ENCODE peak calls at places on chromosomes 3 and 15, in five cellular contexts. One of them, this sample, is unnamed.

GRCh38 chr3:107035176-107035575 is 342.1 kb upstream of the CCDC54 start:
- DNase-seq in activated B cell treated with CpG ODN at 0.5 μM for 24 hours: no peak
- DNase-seq in Calu3: no peak
- DNase-seq in fibroblast of lung: no peak
- DNase-seq in psoas muscle: no peak
- DNase-seq in this sample: no peak

GRCh38 chr15:47212222-47213010 is 504.9 kb upstream of the SEMA6D start:
- DNase-seq in psoas muscle: no peak
- DNase-seq in Calu3: no peak
- DNase-seq in fibroblast of lung: no peak
- DNase-seq in activated B cell treated with CpG ODN at 0.5 μM for 24 hours: no peak
- DNase-seq in this sample: no peak

GRCh38 chr15:34437687-34438086 is at the start of gene GOLGA8A:
- DNase-seq in psoas muscle: peak; percentile 66
- DNase-seq in activated B cell treated with CpG ODN at 0.5 μM for 24 hours: peak; percentile 59
- DNase-seq in fibroblast of lung: peak; percentile 67
- DNase-seq in Calu3: peak; percentile 58
- DNase-seq in this sample: peak; percentile 60

GRCh38 chr3:118729546-118729945 is 305.1 kb downstream of the IGSF11 start:
- DNase-seq in activated B cell treated with CpG ODN at 0.5 μM for 24 hours: no peak
- DNase-seq in Calu3: no peak
- DNase-seq in fibroblast of lung: no peak
- DNase-seq in psoas muscle: no peak
- DNase-seq in this sample: no peak

GRCh38 chr15:97501291-97501690 is 459.2 kb upstream of the ARRDC4 start:
- DNase-seq in fibroblast of lung: no peak
- DNase-seq in psoas muscle: no peak
- DNase-seq in Calu3: no peak
- DNase-seq in activated B cell treated with CpG ODN at 0.5 μM for 24 hours: no peak
- DNase-seq in this sample: no peak

GRCh38 chr3:170007031-170007663 is 30.6 kb upstream of the GPR160 start:
- DNase-seq in fibroblast of lung: peak; percentile 70
- DNase-seq in psoas muscle: peak; percentile 30
- DNase-seq in Calu3: no peak
- DNase-seq in activated B cell treated with CpG ODN at 0.5 μM for 24 hours: no peak
- DNase-seq in this sample: no peak

GRCh38 chr3:27097171-27097570 is 272.0 kb downstream of the NEK10 start:
- DNase-seq in Calu3: no peak
- DNase-seq in psoas muscle: no peak
- DNase-seq in activated B cell treated with CpG ODN at 0.5 μM for 24 hours: no peak
- DNase-seq in fibroblast of lung: no peak
- DNase-seq in this sample: no peak

GRCh38 chr3:166444336-166444735 is 607.1 kb upstream of the BCHE start:
- DNase-seq in Calu3: no peak
- DNase-seq in activated B cell treated with CpG ODN at 0.5 μM for 24 hours: no peak
- DNase-seq in psoas muscle: no peak
- DNase-seq in fibroblast of lung: no peak
- DNase-seq in this sample: no peak

GRCh38 chr3:129665024-129665768 is 58.7 kb upstream of the PLXND1 start:
- DNase-seq in activated B cell treated with CpG ODN at 0.5 μM for 24 hours: no peak
- DNase-seq in fibroblast of lung: peak; percentile 81
- DNase-seq in psoas muscle: no peak
- DNase-seq in Calu3: no peak
- DNase-seq in this sample: no peak

GRCh38 chr3:125211523-125212095 is 939 bp downstream of the SLC12A8 start:
- DNase-seq in psoas muscle: no peak
- DNase-seq in Calu3: no peak
- DNase-seq in activated B cell treated with CpG ODN at 0.5 μM for 24 hours: no peak
- DNase-seq in fibroblast of lung: no peak
- DNase-seq in this sample: no peak

GRCh38 chr3:198030726-198031125 is 70.7 kb downstream of the LMLN start:
- DNase-seq in fibroblast of lung: no peak
- DNase-seq in activated B cell treated with CpG ODN at 0.5 μM for 24 hours: no peak
- DNase-seq in Calu3: no peak
- DNase-seq in psoas muscle: no peak
- DNase-seq in this sample: no peak

GRCh38 chr3:66785191-66785909 is 212.8 kb upstream of the KBTBD8 start:
- DNase-seq in fibroblast of lung: no peak
- DNase-seq in activated B cell treated with CpG ODN at 0.5 μM for 24 hours: no peak
- DNase-seq in Calu3: no peak
- DNase-seq in psoas muscle: no peak
- DNase-seq in this sample: no peak

GRCh38 chr3:128207953-128208352 is 54.7 kb downstream of the EEFSEC start:
- DNase-seq in psoas muscle: no peak
- DNase-seq in fibroblast of lung: no peak
- DNase-seq in activated B cell treated with CpG ODN at 0.5 μM for 24 hours: no peak
- DNase-seq in Calu3: no peak
- DNase-seq in this sample: no peak

GRCh38 chr15:48720646-48721045 is 75.1 kb upstream of the FBN1 start:
- DNase-seq in psoas muscle: no peak
- DNase-seq in activated B cell treated with CpG ODN at 0.5 μM for 24 hours: no peak
- DNase-seq in Calu3: no peak
- DNase-seq in fibroblast of lung: no peak
- DNase-seq in this sample: no peak

GRCh38 chr15:92611995-92612745 is 43.4 kb downstream of the FAM174B start:
- DNase-seq in psoas muscle: no peak
- DNase-seq in Calu3: no peak
- DNase-seq in fibroblast of lung: no peak
- DNase-seq in activated B cell treated with CpG ODN at 0.5 μM for 24 hours: no peak
- DNase-seq in this sample: no peak

GRCh38 chr15:78810003-78810376 is 1.3 kb downstream of the ADAMTS7 start:
- DNase-seq in activated B cell treated with CpG ODN at 0.5 μM for 24 hours: no peak
- DNase-seq in psoas muscle: no peak
- DNase-seq in Calu3: no peak
- DNase-seq in fibroblast of lung: peak; percentile 3
- DNase-seq in this sample: no peak
- TF ChIP-seq CTCF in activated B cell treated with CpG ODN at 0.5 μM for 24 hours: no peak
- TF ChIP-seq CTCF in psoas muscle: no peak
- TF ChIP-seq CTCF in Calu3: no peak
- TF ChIP-seq CTCF in fibroblast of lung: no peak
- TF ChIP-seq CTCF in this sample: no peak

DNA sequence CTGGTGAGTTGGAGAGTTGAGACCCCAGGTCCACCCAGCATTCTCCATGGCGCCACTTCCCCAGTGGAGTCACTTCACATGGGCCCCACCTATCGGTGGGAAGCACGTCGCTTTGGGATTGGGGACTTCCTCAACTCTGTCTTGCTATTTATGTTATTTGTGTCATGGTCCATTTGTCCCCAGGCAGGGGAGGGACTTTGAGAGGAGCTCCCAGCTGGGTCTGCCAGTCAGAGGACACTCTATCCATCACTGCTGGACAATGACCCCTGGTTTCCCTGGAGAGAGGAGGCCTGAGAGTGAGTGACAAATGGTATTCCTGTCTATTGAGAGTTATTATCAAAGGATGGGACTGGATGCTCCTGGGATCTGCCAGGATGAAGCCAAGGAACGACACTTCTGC is 127.6 kb downstream of the RAB11A start:
- DNase-seq in psoas muscle: no peak
- DNase-seq in Calu3: no peak
- DNase-seq in fibroblast of lung: no peak
- DNase-seq in activated B cell treated with CpG ODN at 0.5 μM for 24 hours: no peak
- DNase-seq in this sample: no peak
- TF ChIP-seq CTCF in psoas muscle: no peak
- TF ChIP-seq CTCF in Calu3: no peak
- TF ChIP-seq CTCF in fibroblast of lung: no peak
- TF ChIP-seq CTCF in activated B cell treated with CpG ODN at 0.5 μM for 24 hours: no peak
- TF ChIP-seq CTCF in this sample: no peak

DNA sequence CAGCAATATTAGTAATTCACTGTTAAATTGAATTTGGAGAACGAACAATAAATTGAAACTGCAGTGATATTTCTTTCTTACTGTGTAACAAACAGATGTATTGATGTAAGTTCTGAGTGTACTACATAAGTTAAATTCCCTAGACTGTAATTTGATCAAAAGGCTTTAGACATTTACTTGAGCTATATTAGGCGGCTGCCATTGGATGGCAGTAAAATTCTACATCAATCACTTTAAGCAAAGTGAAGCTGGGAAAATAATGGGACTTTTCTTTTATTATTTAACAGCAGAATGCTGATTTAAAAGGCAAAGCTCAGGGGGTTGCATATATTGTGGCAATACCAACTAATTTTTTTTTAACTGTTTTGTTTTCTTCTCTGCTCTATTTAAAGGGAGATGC is 212.6 kb upstream of the PLSCR5 start:
- DNase-seq in psoas muscle: no peak
- DNase-seq in fibroblast of lung: peak; percentile 45
- DNase-seq in activated B cell treated with CpG ODN at 0.5 μM for 24 hours: no peak
- DNase-seq in Calu3: no peak
- DNase-seq in this sample: no peak
- TF ChIP-seq CTCF in psoas muscle: peak; percentile 37
- TF ChIP-seq CTCF in fibroblast of lung: peak; percentile 12
- TF ChIP-seq CTCF in activated B cell treated with CpG ODN at 0.5 μM for 24 hours: no peak
- TF ChIP-seq CTCF in Calu3: peak; percentile 32
- TF ChIP-seq CTCF in this sample: no peak

GRCh38 chr15:30043211-30043655 is 39.5 kb upstream of the GOLGA8J start:
- DNase-seq in psoas muscle: no peak
- DNase-seq in activated B cell treated with CpG ODN at 0.5 μM for 24 hours: no peak
- DNase-seq in Calu3: no peak
- DNase-seq in fibroblast of lung: peak; percentile 34
- DNase-seq in this sample: no peak
- TF ChIP-seq CTCF in psoas muscle: no peak
- TF ChIP-seq CTCF in activated B cell treated with CpG ODN at 0.5 μM for 24 hours: no peak
- TF ChIP-seq CTCF in Calu3: no peak
- TF ChIP-seq CTCF in fibroblast of lung: peak; percentile 24
- TF ChIP-seq CTCF in this sample: no peak

This sample was measured in mesothelial cell of epicardium.